ENCODE peak calls at places on chromosomes 7 and 10, in four cellular contexts. N is transverse colon, Z is RWPE2, G is esophagus squamous epithelium. P is an unnamed sample.

GRCh38 chr7:140342732-140343514 is 55.4 kb downstream of the SLC37A3 start:
- DNase-seq in G (no peak), Z (no peak), N (peak), P (no peak)

GRCh38 chr7:85890244-85890811 is 703.5 kb upstream of the SEMA3D start:
- DNase-seq in G (no peak), Z (no peak), N (no peak), P (no peak)

GRCh38 chr7:116327751-116328150 is 117.4 kb downstream of the TES start:
- DNase-seq in N (no peak), Z (no peak), G (no peak), P (no peak)

GRCh38 chr10:33066558-33067236 is 108.7 kb upstream of the ITGB1 start:
- DNase-seq in N (no peak), G (no peak), Z (no peak), P (no peak)

GRCh38 chr7:154699421-154699820 is 303.5 kb downstream of the PAXIP1 start:
- DNase-seq in G (no peak), Z (no peak), N (no peak), P (no peak)

GRCh38 chr7:133077394-133077793 is 4.5 kb downstream of the CHCHD3 start:
- DNase-seq in G (no peak), N (no peak), Z (no peak), P (no peak)

GRCh38 chr10:102837230-102837721 is at the start of gene CYP17A1:
- DNase-seq in G (no peak), N (no peak), Z (no peak), P (no peak)

GRCh38 chr10:103660364-103661197 is 167.1 kb downstream of the NEURL1 start:
- DNase-seq in G (no peak), Z (no peak), N (no peak), P (no peak)

GRCh38 chr7:113809591-113809990 is 109.2 kb downstream of the PPP1R3A start:
- DNase-seq in Z (no peak), G (no peak), N (no peak), P (no peak)

GRCh38 chr10:126349676-126350075 is 38.6 kb downstream of the ADAM12 start:
- DNase-seq in N (no peak), G (no peak), Z (no peak), P (no peak)

DNA sequence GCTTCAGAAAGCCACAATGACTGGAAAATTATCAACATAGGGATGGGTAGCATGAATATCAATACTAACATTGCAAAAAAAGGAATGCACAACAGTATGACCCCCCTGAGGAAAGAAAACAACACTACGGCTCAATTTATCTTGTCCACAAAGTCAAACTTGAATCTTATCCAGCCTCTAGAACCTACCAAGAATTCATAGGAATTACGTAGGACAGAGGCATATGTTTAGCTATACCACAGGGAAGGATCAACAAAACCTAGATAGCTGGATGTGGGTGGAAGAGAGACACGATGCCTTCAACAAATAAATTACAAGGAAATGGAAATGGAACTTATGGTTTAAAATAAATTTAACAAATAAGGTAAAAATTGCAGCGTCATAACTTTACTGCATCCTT is 54.6 kb downstream of the AGMO start:
- DNase-seq in Z (no peak), G (no peak), N (no peak), P (no peak)
- H3K27ac ChIP-seq in Z (no peak), G (no peak), N (no peak), P (no peak)

GRCh38 chr7:80312139-80312661 is 177.6 kb downstream of the GNAI1 start:
- DNase-seq in G (no peak), Z (no peak), N (peak), P (no peak)
- TF ChIP-seq CTCF in G (no peak), Z (no peak), N (no peak), P (no peak)

DNA sequence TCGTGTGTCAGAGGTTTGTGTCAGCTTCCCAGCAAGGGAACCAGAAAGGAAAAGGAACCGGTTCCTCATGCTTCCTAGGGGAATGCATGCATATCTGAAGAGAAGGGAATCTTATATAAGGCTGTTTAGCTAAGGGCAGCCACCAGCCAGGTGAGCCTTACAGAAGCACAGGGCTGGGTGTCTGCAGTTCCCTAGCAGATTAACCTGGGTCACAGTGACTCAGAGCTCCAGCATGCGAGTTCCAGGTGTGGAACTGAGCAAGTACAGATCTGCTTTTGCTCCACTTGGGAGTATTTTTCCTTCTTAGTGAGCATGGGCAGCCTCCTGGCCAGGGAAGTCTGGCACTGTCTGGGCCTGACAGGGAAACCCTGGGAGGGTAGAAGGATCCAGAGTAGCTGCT is 957 bp upstream of the ANKRD2 start:
- DNase-seq in G (no peak), Z (peak), N (no peak), P (no peak)
- H3K27ac ChIP-seq in G (peak), Z (peak), N (no peak), P (no peak)

GRCh38 chr10:121819049-121819448 is 108.8 kb downstream of the ATE1 start:
- DNase-seq in Z (no peak), G (no peak), N (no peak), P (no peak)

GRCh38 chr10:121822724-121823123 is 105.1 kb downstream of the ATE1 start:
- DNase-seq in Z (no peak), N (no peak), G (no peak), P (no peak)

GRCh38 chr10:121822180-121822579 is 105.7 kb downstream of the ATE1 start:
- DNase-seq in Z (no peak), N (no peak), G (no peak), P (no peak)

GRCh38 chr10:121828045-121828444 is 99.8 kb downstream of the ATE1 start:
- DNase-seq in Z (no peak), N (no peak), G (no peak), P (no peak)

GRCh38 chr10:121823993-121824463 is 103.8 kb downstream of the ATE1 start:
- DNase-seq in N (no peak), Z (no peak), G (no peak), P (no peak)
- TF ChIP-seq CTCF in N (peak), Z (peak), G (peak), P (peak)

GRCh38 chr10:48523820-48524758 is 80.8 kb downstream of the ARHGAP22 start:
- DNase-seq in Z (peak), G (no peak), N (no peak), P (no peak)
- H3K27ac ChIP-seq in Z (no peak), G (no peak), N (peak), P (no peak)